ENCODE peak calls at places on chromosomes 7 and 10, in four cellular contexts. L is uterus, J is adrenal gland, K is stomach. Q is an unnamed sample.

GRCh38 chr7:157994319-157994718 is 593.3 kb downstream of the PTPRN2 start:
- DNase-seq in L (no peak), K (no peak), J (no peak), Q (no peak)

GRCh38 chr7:139699640-139700504 is 77.9 kb downstream of the HIPK2 start:
- DNase-seq in L (no peak), J (no peak), K (peak; percentile 25), Q (no peak)

GRCh38 chr7:12827219-12827821 is 139.9 kb downstream of the ARL4A start:
- DNase-seq in K (no peak), J (no peak), L (no peak), Q (no peak)

GRCh38 chr10:60848126-60848525 is 69.8 kb downstream of the CDK1 start:
- DNase-seq in L (peak; percentile 74), K (no peak), J (peak; percentile 68), Q (no peak)

GRCh38 chr10:8221481-8221880 is 167.0 kb downstream of the GATA3 start:
- DNase-seq in K (peak; percentile 33), J (no peak), L (no peak), Q (no peak)

GRCh38 chr7:121034929-121035328 is 46.4 kb downstream of the CPED1 start:
- DNase-seq in K (no peak), J (no peak), L (no peak), Q (no peak)

GRCh38 chr7:33220231-33220630 is 90.9 kb downstream of the BBS9 start:
- DNase-seq in L (no peak), J (no peak), K (no peak), Q (no peak)

GRCh38 chr7:47763063-47763974 is 181.4 kb upstream of the TNS3 start:
- DNase-seq in J (no peak), K (no peak), L (peak; percentile 65), Q (no peak)

GRCh38 chr7:100396421-100396982 is 23.2 kb downstream of the PILRA start:
- DNase-seq in J (no peak), L (no peak), K (no peak), Q (no peak)

GRCh38 chr10:69801094-69801433 is 642 bp upstream of the COL13A1 start:
- DNase-seq in K (peak; percentile 43), L (no peak), J (peak; percentile 24), Q (no peak)

GRCh38 chr10:6667679-6668270 is 87.7 kb upstream of the PRKCQ start:
- DNase-seq in K (no peak), J (no peak), L (no peak), Q (no peak)

GRCh38 chr10:132850896-132851295 is 64.9 kb upstream of the NKX6-2 start:
- DNase-seq in K (peak; percentile 20), J (no peak), L (no peak), Q (no peak)

GRCh38 chr7:136074840-136075239 is 97.7 kb upstream of the MTPN start:
- DNase-seq in J (no peak), L (no peak), K (no peak), Q (no peak)

GRCh38 chr7:141071855-141072547 is 1.9 kb upstream of the TMEM178B start:
- DNase-seq in K (no peak), L (no peak), J (no peak), Q (no peak)

GRCh38 chr10:97169911-97170693 is 15.7 kb downstream of the SLIT1 start:
- DNase-seq in J (peak; percentile 42), L (no peak), K (peak; percentile 82), Q (peak; percentile 74)

GRCh38 chr7:157402911-157403534 is 66.2 kb downstream of the DNAJB6 start:
- DNase-seq in K (no peak), L (no peak), J (no peak), Q (no peak)

GRCh38 chr10:54854389-54854788 is 53.4 kb upstream of the PCDH15 start:
- DNase-seq in J (no peak), K (no peak), L (no peak), Q (no peak)

GRCh38 chr10:101609481-101609880 is 21.4 kb downstream of the DPCD start:
- DNase-seq in K (no peak), L (no peak), J (no peak), Q (no peak)

GRCh38 chr10:5466451-5466996 is 32.8 kb downstream of the CALML5 start:
- DNase-seq in K (peak; percentile 87), J (no peak), L (peak; percentile 76), Q (peak; percentile 80)

GRCh38 chr7:69657331-69657730 is 59.1 kb downstream of the AUTS2 start:
- DNase-seq in K (no peak), J (no peak), L (no peak), Q (no peak)

GRCh38 chr7:93402944-93403343 is 170.8 kb downstream of the VPS50 start:
- DNase-seq in K (no peak), J (no peak), L (no peak), Q (no peak)

GRCh38 chr7:108497082-108497725 is 28.7 kb downstream of the PNPLA8 start:
- DNase-seq in K (peak; percentile 54), L (peak; percentile 26), J (no peak), Q (no peak)

DNA sequence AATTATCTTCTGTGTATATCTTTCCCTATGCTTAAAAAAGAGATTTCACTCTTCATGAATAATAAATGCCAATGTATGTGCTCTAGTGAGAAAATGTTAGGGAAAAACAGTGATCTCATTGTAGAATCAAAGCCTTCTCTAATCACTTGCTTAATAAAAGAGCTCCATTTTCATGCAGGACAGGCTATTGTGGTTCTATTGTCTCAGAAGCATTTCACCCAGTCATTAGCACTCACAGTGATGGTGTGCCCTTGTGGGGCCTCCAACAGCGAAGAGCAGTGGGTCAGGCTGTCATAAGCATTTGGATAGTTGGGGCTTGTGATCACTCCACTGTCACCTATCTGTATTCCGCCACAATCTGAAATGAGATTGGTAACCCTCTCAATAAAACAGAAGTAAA is 83.9 kb upstream of the RSU1 start:
- DNase-seq in J (no peak), K (no peak), L (no peak), Q (no peak)
- H3K4me3 ChIP-seq in J (no peak overlapping the region), K (no peak overlapping the region), L (no peak overlapping the region), Q (no peak overlapping the region)

GRCh38 chr10:43408331-43408709 is 666 bp downstream of the HNRNPF start:
- DNase-seq in J (no peak), K (no peak), L (no peak), Q (no peak)

GRCh38 chr10:43407576-43408330 is 1.2 kb downstream of the HNRNPF start:
- DNase-seq in K (peak; percentile 94), J (peak; percentile 90), L (peak; percentile 94), Q (peak; percentile 95)

GRCh38 chr10:43408710-43409384 is at the start of gene HNRNPF:
- DNase-seq in L (peak; percentile 95), K (peak; percentile 95), J (peak; percentile 96), Q (peak; percentile 90)

GRCh38 chr10:43410345-43410744 is 1.4 kb upstream of the HNRNPF start:
- DNase-seq in K (no peak), J (no peak), L (no peak), Q (no peak)

GRCh38 chr10:43409385-43410109 is 561 bp upstream of the HNRNPF start:
- DNase-seq in J (peak; percentile 53), L (no peak), K (peak; percentile 53), Q (no peak)
- TF ChIP-seq POLR2A in J (peak; percentile 42), L (no peak), K (no peak), Q (no peak)

DNA sequence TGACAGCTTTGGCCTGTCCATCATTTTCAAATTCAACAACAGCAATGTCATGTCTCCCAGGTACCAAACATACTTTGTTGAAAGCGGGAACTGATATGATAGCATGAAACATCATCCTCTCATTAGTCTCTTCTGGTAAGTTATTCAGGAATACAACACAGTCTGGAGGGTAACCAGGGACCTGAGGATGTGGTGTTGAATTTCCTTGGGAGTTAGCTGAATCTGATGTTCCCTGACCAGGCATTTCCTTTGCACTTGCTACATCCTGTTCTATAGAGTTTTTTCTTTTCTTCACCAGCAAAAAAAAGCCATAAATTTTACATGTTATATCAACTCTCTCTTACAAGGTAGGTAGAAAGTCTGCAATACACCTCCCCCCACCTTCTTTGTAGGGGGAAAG is 97.8 kb upstream of the AFAP1L2 start:
- DNase-seq in J (no peak), L (no peak), K (no peak), Q (no peak)
- H3K4me3 ChIP-seq in J (no peak overlapping the region), L (no peak overlapping the region), K (no peak overlapping the region), Q (no peak overlapping the region)

DNA sequence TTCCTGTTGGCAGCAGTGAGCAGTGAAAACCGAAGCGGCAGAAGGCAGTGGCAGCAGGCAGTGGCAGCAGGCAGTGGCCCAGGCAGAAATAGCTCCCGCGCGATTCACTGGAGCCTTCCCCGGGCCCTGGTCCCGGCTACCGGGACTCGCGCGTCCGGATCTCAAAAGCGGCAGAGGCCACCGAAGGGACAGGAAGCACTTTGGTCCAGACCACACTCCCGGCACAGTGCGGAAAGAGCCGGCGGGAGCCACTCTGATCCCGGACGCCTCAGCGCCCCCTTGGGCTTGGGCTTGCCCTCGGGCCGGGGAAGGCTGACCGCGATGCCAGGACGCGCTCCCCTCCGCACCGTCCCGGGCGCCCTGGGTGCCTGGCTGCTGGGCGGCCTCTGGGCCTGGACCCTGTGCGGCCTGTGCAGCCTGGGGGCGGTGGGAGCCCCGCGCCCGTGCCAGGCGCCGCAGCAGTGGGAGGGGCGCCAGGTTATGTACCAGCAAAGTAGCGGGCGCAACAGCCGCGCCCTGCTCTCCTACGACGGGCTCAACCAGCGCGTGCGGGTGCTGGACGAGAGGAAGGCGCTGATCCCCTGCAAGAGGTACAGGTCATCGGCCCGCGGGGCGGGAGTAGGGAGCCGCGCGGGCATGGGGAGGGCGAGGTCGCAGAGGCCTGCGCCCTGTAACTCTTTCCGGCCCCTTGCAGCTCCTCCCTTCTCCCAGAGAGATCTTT is at the start of gene EPDR1:
- DNase-seq in K (no peak), J (peak; percentile 85), L (peak; percentile 54), Q (peak; percentile 54)
- TF ChIP-seq POLR2A in K (no peak), J (peak; percentile 81), L (peak; percentile 21), Q (no peak)

GRCh38 chr10:9596368-9596920 is 1421.2 kb upstream of the CELF2 start:
- DNase-seq in J (no peak), L (no peak), K (no peak), Q (no peak)
- H3K4me3 ChIP-seq in J (no peak overlapping the region), L (no peak overlapping the region), K (no peak overlapping the region), Q (no peak overlapping the region)

GRCh38 chr10:44878704-44879530 is 32.2 kb upstream of the TMEM72 start:
- DNase-seq in J (peak; percentile 90), L (peak; percentile 90), K (peak; percentile 86), Q (peak; percentile 80)
- TF ChIP-seq POLR2A in J (peak; percentile 47), L (peak; percentile 45), K (no peak), Q (no peak)

DNA sequence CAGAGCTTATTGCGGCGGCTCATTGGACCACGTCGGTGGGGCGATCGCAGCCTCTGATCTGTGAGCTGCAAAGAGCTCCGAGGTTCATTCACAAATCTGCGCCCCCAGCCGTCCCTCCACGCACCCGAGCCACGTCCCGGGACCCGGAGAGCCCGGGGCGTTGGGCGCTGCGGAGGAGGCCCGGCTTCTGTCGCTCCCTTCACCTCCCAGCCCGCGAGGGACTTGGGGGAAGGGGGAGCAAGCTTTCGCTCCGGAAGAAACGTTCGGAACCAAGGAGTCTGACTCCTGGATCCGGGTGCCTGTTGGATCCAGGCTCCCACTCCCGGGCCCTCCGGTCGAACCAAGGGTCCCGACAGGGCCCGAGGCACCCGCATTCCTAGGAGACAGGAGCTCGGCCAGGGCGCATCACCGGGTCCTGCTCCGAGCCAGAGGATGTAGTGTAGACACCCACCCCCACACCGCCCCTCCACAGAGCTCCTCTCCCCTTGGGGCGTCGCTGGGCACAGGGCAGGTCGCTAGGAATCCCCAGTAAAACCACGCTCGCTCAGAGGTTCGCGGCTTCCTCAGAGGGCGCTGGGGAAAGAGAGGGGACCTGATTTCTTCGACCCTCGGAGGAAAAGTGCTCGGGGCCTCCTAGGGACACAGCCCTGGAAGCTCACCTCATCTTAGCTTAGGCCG is 7.9 kb upstream of the EN2 start:
- DNase-seq in J (no peak), K (no peak), L (no peak), Q (no peak)
- H3K4me3 ChIP-seq in J (no peak overlapping the region), K (no peak overlapping the region), L (no peak overlapping the region), Q (no peak overlapping the region)